ENCODE peak calls at places on chromosomes 7 and 10, in eight cellular contexts. One of them, this sample, is unnamed.

GRCh38 chr10:96556003-96556402 is 30.8 kb downstream of the TM9SF3 start:
- DNase-seq in stromal cell of bone marrow: peak; percentile 2
- DNase-seq in stimulated activated CD4-positive, alpha-beta T cell treated with anti-CD3 and anti-CD28 coated beads, TNF-alpha, amount 100 ng/mL, for 4 hours: no peak
- DNase-seq in AML-193: peak; percentile 2
- DNase-seq in astrocyte of the cerebellum: no peak
- DNase-seq in NCI-H1417: peak; percentile 14
- DNase-seq in astrocyte of the spinal cord: peak; percentile 9
- DNase-seq in activated T-cell treated with anti-CD3 and anti-CD28 coated beads, Interleukin-2, amount 50 U/mL, for 1 hour: no peak
- DNase-seq in this sample: no peak

GRCh38 chr10:119299531-119299930 is 92.2 kb downstream of the GRK5 start:
- DNase-seq in astrocyte of the cerebellum: no peak
- DNase-seq in activated T-cell treated with anti-CD3 and anti-CD28 coated beads, Interleukin-2, amount 50 U/mL, for 1 hour: no peak
- DNase-seq in stromal cell of bone marrow: no peak
- DNase-seq in stimulated activated CD4-positive, alpha-beta T cell treated with anti-CD3 and anti-CD28 coated beads, TNF-alpha, amount 100 ng/mL, for 4 hours: no peak
- DNase-seq in NCI-H1417: no peak
- DNase-seq in astrocyte of the spinal cord: no peak
- DNase-seq in AML-193: no peak
- DNase-seq in this sample: no peak

GRCh38 chr7:147438216-147438615 is 1152.3 kb upstream of the C7orf33 start:
- DNase-seq in stromal cell of bone marrow: peak; percentile 14
- DNase-seq in AML-193: no peak
- DNase-seq in stimulated activated CD4-positive, alpha-beta T cell treated with anti-CD3 and anti-CD28 coated beads, TNF-alpha, amount 100 ng/mL, for 4 hours: no peak
- DNase-seq in astrocyte of the spinal cord: no peak
- DNase-seq in NCI-H1417: no peak
- DNase-seq in astrocyte of the cerebellum: no peak
- DNase-seq in activated T-cell treated with anti-CD3 and anti-CD28 coated beads, Interleukin-2, amount 50 U/mL, for 1 hour: no peak
- DNase-seq in this sample: no peak

GRCh38 chr10:59950105-59950504 is 43.7 kb upstream of the CCDC6 start:
- DNase-seq in AML-193: no peak
- DNase-seq in stimulated activated CD4-positive, alpha-beta T cell treated with anti-CD3 and anti-CD28 coated beads, TNF-alpha, amount 100 ng/mL, for 4 hours: no peak
- DNase-seq in activated T-cell treated with anti-CD3 and anti-CD28 coated beads, Interleukin-2, amount 50 U/mL, for 1 hour: no peak
- DNase-seq in astrocyte of the cerebellum: no peak
- DNase-seq in NCI-H1417: no peak
- DNase-seq in stromal cell of bone marrow: no peak
- DNase-seq in astrocyte of the spinal cord: no peak
- DNase-seq in this sample: no peak

GRCh38 chr7:158377800-158378623 is 209.6 kb downstream of the PTPRN2 start:
- DNase-seq in activated T-cell treated with anti-CD3 and anti-CD28 coated beads, Interleukin-2, amount 50 U/mL, for 1 hour: no peak
- DNase-seq in astrocyte of the cerebellum: no peak
- DNase-seq in astrocyte of the spinal cord: no peak
- DNase-seq in stimulated activated CD4-positive, alpha-beta T cell treated with anti-CD3 and anti-CD28 coated beads, TNF-alpha, amount 100 ng/mL, for 4 hours: no peak
- DNase-seq in AML-193: no peak
- DNase-seq in stromal cell of bone marrow: no peak
- DNase-seq in NCI-H1417: peak; percentile 84
- DNase-seq in this sample: no peak

GRCh38 chr7:66826649-66827048 is 86.1 kb downstream of the RABGEF1 start:
- DNase-seq in stimulated activated CD4-positive, alpha-beta T cell treated with anti-CD3 and anti-CD28 coated beads, TNF-alpha, amount 100 ng/mL, for 4 hours: no peak
- DNase-seq in NCI-H1417: no peak
- DNase-seq in activated T-cell treated with anti-CD3 and anti-CD28 coated beads, Interleukin-2, amount 50 U/mL, for 1 hour: no peak
- DNase-seq in astrocyte of the cerebellum: no peak
- DNase-seq in AML-193: no peak
- DNase-seq in stromal cell of bone marrow: no peak
- DNase-seq in astrocyte of the spinal cord: no peak
- DNase-seq in this sample: no peak

GRCh38 chr10:47188156-47188555 is 111.8 kb upstream of the GDF10 start:
- DNase-seq in activated T-cell treated with anti-CD3 and anti-CD28 coated beads, Interleukin-2, amount 50 U/mL, for 1 hour: no peak
- DNase-seq in AML-193: no peak
- DNase-seq in astrocyte of the spinal cord: no peak
- DNase-seq in NCI-H1417: no peak
- DNase-seq in astrocyte of the cerebellum: no peak
- DNase-seq in stromal cell of bone marrow: no peak
- DNase-seq in stimulated activated CD4-positive, alpha-beta T cell treated with anti-CD3 and anti-CD28 coated beads, TNF-alpha, amount 100 ng/mL, for 4 hours: no peak
- DNase-seq in this sample: no peak

GRCh38 chr7:38262545-38262944 is 10.9 kb downstream of the TARP start:
- DNase-seq in astrocyte of the spinal cord: no peak
- DNase-seq in astrocyte of the cerebellum: no peak
- DNase-seq in activated T-cell treated with anti-CD3 and anti-CD28 coated beads, Interleukin-2, amount 50 U/mL, for 1 hour: no peak
- DNase-seq in NCI-H1417: no peak
- DNase-seq in stromal cell of bone marrow: no peak
- DNase-seq in stimulated activated CD4-positive, alpha-beta T cell treated with anti-CD3 and anti-CD28 coated beads, TNF-alpha, amount 100 ng/mL, for 4 hours: no peak
- DNase-seq in AML-193: no peak
- DNase-seq in this sample: no peak

GRCh38 chr10:48511855-48512191 is 93.0 kb downstream of the ARHGAP22 start:
- DNase-seq in AML-193: peak; percentile 87
- DNase-seq in astrocyte of the spinal cord: no peak
- DNase-seq in NCI-H1417: no peak
- DNase-seq in stromal cell of bone marrow: no peak
- DNase-seq in activated T-cell treated with anti-CD3 and anti-CD28 coated beads, Interleukin-2, amount 50 U/mL, for 1 hour: no peak
- DNase-seq in astrocyte of the cerebellum: no peak
- DNase-seq in stimulated activated CD4-positive, alpha-beta T cell treated with anti-CD3 and anti-CD28 coated beads, TNF-alpha, amount 100 ng/mL, for 4 hours: no peak
- DNase-seq in this sample: no peak

GRCh38 chr7:500521-501420 is 18.9 kb downstream of the PDGFA start:
- DNase-seq in astrocyte of the cerebellum: no peak
- DNase-seq in stimulated activated CD4-positive, alpha-beta T cell treated with anti-CD3 and anti-CD28 coated beads, TNF-alpha, amount 100 ng/mL, for 4 hours: no peak
- DNase-seq in astrocyte of the spinal cord: no peak
- DNase-seq in activated T-cell treated with anti-CD3 and anti-CD28 coated beads, Interleukin-2, amount 50 U/mL, for 1 hour: no peak
- DNase-seq in stromal cell of bone marrow: no peak
- DNase-seq in NCI-H1417: no peak
- DNase-seq in AML-193: no peak
- DNase-seq in this sample: no peak

GRCh38 chr10:96441126-96441905 is 72.4 kb downstream of the TLL2 start:
- DNase-seq in NCI-H1417: no peak
- DNase-seq in astrocyte of the spinal cord: no peak
- DNase-seq in activated T-cell treated with anti-CD3 and anti-CD28 coated beads, Interleukin-2, amount 50 U/mL, for 1 hour: no peak
- DNase-seq in AML-193: peak; percentile 7
- DNase-seq in astrocyte of the cerebellum: no peak
- DNase-seq in stromal cell of bone marrow: no peak
- DNase-seq in stimulated activated CD4-positive, alpha-beta T cell treated with anti-CD3 and anti-CD28 coated beads, TNF-alpha, amount 100 ng/mL, for 4 hours: no peak
- DNase-seq in this sample: no peak

GRCh38 chr7:102993532-102994029 is 80.8 kb downstream of the LRRC17 start:
- DNase-seq in stimulated activated CD4-positive, alpha-beta T cell treated with anti-CD3 and anti-CD28 coated beads, TNF-alpha, amount 100 ng/mL, for 4 hours: no peak
- DNase-seq in activated T-cell treated with anti-CD3 and anti-CD28 coated beads, Interleukin-2, amount 50 U/mL, for 1 hour: no peak
- DNase-seq in AML-193: peak; percentile 21
- DNase-seq in stromal cell of bone marrow: peak; percentile 85
- DNase-seq in astrocyte of the spinal cord: peak; percentile 85
- DNase-seq in NCI-H1417: no peak
- DNase-seq in astrocyte of the cerebellum: peak; percentile 63
- DNase-seq in this sample: peak; percentile 39

GRCh38 chr7:70463332-70463938 is 668.5 kb upstream of the GALNT17 start:
- DNase-seq in stromal cell of bone marrow: no peak
- DNase-seq in stimulated activated CD4-positive, alpha-beta T cell treated with anti-CD3 and anti-CD28 coated beads, TNF-alpha, amount 100 ng/mL, for 4 hours: no peak
- DNase-seq in astrocyte of the cerebellum: no peak
- DNase-seq in NCI-H1417: peak; percentile 54
- DNase-seq in AML-193: no peak
- DNase-seq in activated T-cell treated with anti-CD3 and anti-CD28 coated beads, Interleukin-2, amount 50 U/mL, for 1 hour: no peak
- DNase-seq in astrocyte of the spinal cord: no peak
- DNase-seq in this sample: no peak

GRCh38 chr7:112143151-112143550 is 63.0 kb downstream of the DOCK4 start:
- DNase-seq in astrocyte of the spinal cord: no peak
- DNase-seq in stimulated activated CD4-positive, alpha-beta T cell treated with anti-CD3 and anti-CD28 coated beads, TNF-alpha, amount 100 ng/mL, for 4 hours: no peak
- DNase-seq in astrocyte of the cerebellum: peak; percentile 24
- DNase-seq in NCI-H1417: no peak
- DNase-seq in activated T-cell treated with anti-CD3 and anti-CD28 coated beads, Interleukin-2, amount 50 U/mL, for 1 hour: no peak
- DNase-seq in stromal cell of bone marrow: peak; percentile 22
- DNase-seq in AML-193: no peak
- DNase-seq in this sample: no peak

GRCh38 chr10:529831-530230 is 159.6 kb downstream of the DIP2C start:
- DNase-seq in astrocyte of the cerebellum: no peak
- DNase-seq in activated T-cell treated with anti-CD3 and anti-CD28 coated beads, Interleukin-2, amount 50 U/mL, for 1 hour: no peak
- DNase-seq in NCI-H1417: no peak
- DNase-seq in stimulated activated CD4-positive, alpha-beta T cell treated with anti-CD3 and anti-CD28 coated beads, TNF-alpha, amount 100 ng/mL, for 4 hours: no peak
- DNase-seq in AML-193: no peak
- DNase-seq in astrocyte of the spinal cord: no peak
- DNase-seq in stromal cell of bone marrow: no peak
- DNase-seq in this sample: no peak

GRCh38 chr10:6065406-6065805 is 3.2 kb upstream of the IL2RA start:
- DNase-seq in AML-193: no peak
- DNase-seq in activated T-cell treated with anti-CD3 and anti-CD28 coated beads, Interleukin-2, amount 50 U/mL, for 1 hour: no peak
- DNase-seq in astrocyte of the spinal cord: no peak
- DNase-seq in NCI-H1417: no peak
- DNase-seq in stromal cell of bone marrow: no peak
- DNase-seq in stimulated activated CD4-positive, alpha-beta T cell treated with anti-CD3 and anti-CD28 coated beads, TNF-alpha, amount 100 ng/mL, for 4 hours: no peak
- DNase-seq in astrocyte of the cerebellum: no peak
- DNase-seq in this sample: no peak

GRCh38 chr10:132641401-132641800 is 103.8 kb downstream of the INPP5A start:
- DNase-seq in activated T-cell treated with anti-CD3 and anti-CD28 coated beads, Interleukin-2, amount 50 U/mL, for 1 hour: no peak
- DNase-seq in stimulated activated CD4-positive, alpha-beta T cell treated with anti-CD3 and anti-CD28 coated beads, TNF-alpha, amount 100 ng/mL, for 4 hours: no peak
- DNase-seq in stromal cell of bone marrow: no peak
- DNase-seq in astrocyte of the spinal cord: no peak
- DNase-seq in astrocyte of the cerebellum: no peak
- DNase-seq in NCI-H1417: no peak
- DNase-seq in AML-193: no peak
- DNase-seq in this sample: no peak

GRCh38 chr7:42645906-42646305 is 266.0 kb downstream of the C7orf25 start:
- DNase-seq in astrocyte of the spinal cord: no peak
- DNase-seq in NCI-H1417: no peak
- DNase-seq in astrocyte of the cerebellum: no peak
- DNase-seq in stimulated activated CD4-positive, alpha-beta T cell treated with anti-CD3 and anti-CD28 coated beads, TNF-alpha, amount 100 ng/mL, for 4 hours: no peak
- DNase-seq in activated T-cell treated with anti-CD3 and anti-CD28 coated beads, Interleukin-2, amount 50 U/mL, for 1 hour: no peak
- DNase-seq in stromal cell of bone marrow: no peak
- DNase-seq in AML-193: no peak
- DNase-seq in this sample: no peak

GRCh38 chr10:5560844-5561703 is 36.3 kb downstream of the CALML3 start:
- DNase-seq in AML-193: no peak
- DNase-seq in NCI-H1417: no peak
- DNase-seq in stromal cell of bone marrow: no peak
- DNase-seq in stimulated activated CD4-positive, alpha-beta T cell treated with anti-CD3 and anti-CD28 coated beads, TNF-alpha, amount 100 ng/mL, for 4 hours: no peak
- DNase-seq in activated T-cell treated with anti-CD3 and anti-CD28 coated beads, Interleukin-2, amount 50 U/mL, for 1 hour: no peak
- DNase-seq in astrocyte of the spinal cord: no peak
- DNase-seq in astrocyte of the cerebellum: no peak
- DNase-seq in this sample: no peak

GRCh38 chr7:104803931-104804330 is 210.1 kb upstream of the KMT2E start:
- DNase-seq in astrocyte of the spinal cord: no peak
- DNase-seq in AML-193: no peak
- DNase-seq in activated T-cell treated with anti-CD3 and anti-CD28 coated beads, Interleukin-2, amount 50 U/mL, for 1 hour: no peak
- DNase-seq in astrocyte of the cerebellum: no peak
- DNase-seq in NCI-H1417: no peak
- DNase-seq in stromal cell of bone marrow: no peak
- DNase-seq in stimulated activated CD4-positive, alpha-beta T cell treated with anti-CD3 and anti-CD28 coated beads, TNF-alpha, amount 100 ng/mL, for 4 hours: no peak
- DNase-seq in this sample: no peak

GRCh38 chr7:118259115-118259514 is 34.6 kb downstream of the ANKRD7 start:
- DNase-seq in AML-193: no peak
- DNase-seq in stimulated activated CD4-positive, alpha-beta T cell treated with anti-CD3 and anti-CD28 coated beads, TNF-alpha, amount 100 ng/mL, for 4 hours: no peak
- DNase-seq in astrocyte of the cerebellum: no peak
- DNase-seq in activated T-cell treated with anti-CD3 and anti-CD28 coated beads, Interleukin-2, amount 50 U/mL, for 1 hour: no peak
- DNase-seq in stromal cell of bone marrow: no peak
- DNase-seq in astrocyte of the spinal cord: peak; percentile 11
- DNase-seq in NCI-H1417: no peak
- DNase-seq in this sample: no peak

GRCh38 chr7:121275204-121275603 is 53.6 kb upstream of the WNT16 start:
- DNase-seq in astrocyte of the spinal cord: no peak
- DNase-seq in stimulated activated CD4-positive, alpha-beta T cell treated with anti-CD3 and anti-CD28 coated beads, TNF-alpha, amount 100 ng/mL, for 4 hours: no peak
- DNase-seq in NCI-H1417: peak; percentile 60
- DNase-seq in stromal cell of bone marrow: no peak
- DNase-seq in AML-193: no peak
- DNase-seq in activated T-cell treated with anti-CD3 and anti-CD28 coated beads, Interleukin-2, amount 50 U/mL, for 1 hour: no peak
- DNase-seq in astrocyte of the cerebellum: no peak
- DNase-seq in this sample: no peak

GRCh38 chr7:139798892-139799291 is 21.1 kb upstream of the HIPK2 start:
- DNase-seq in stromal cell of bone marrow: no peak
- DNase-seq in activated T-cell treated with anti-CD3 and anti-CD28 coated beads, Interleukin-2, amount 50 U/mL, for 1 hour: no peak
- DNase-seq in AML-193: no peak
- DNase-seq in astrocyte of the cerebellum: no peak
- DNase-seq in stimulated activated CD4-positive, alpha-beta T cell treated with anti-CD3 and anti-CD28 coated beads, TNF-alpha, amount 100 ng/mL, for 4 hours: no peak
- DNase-seq in astrocyte of the spinal cord: no peak
- DNase-seq in NCI-H1417: peak; percentile 23
- DNase-seq in this sample: no peak

GRCh38 chr10:6313107-6313895 is 110.6 kb downstream of the PFKFB3 start:
- DNase-seq in NCI-H1417: no peak
- DNase-seq in activated T-cell treated with anti-CD3 and anti-CD28 coated beads, Interleukin-2, amount 50 U/mL, for 1 hour: no peak
- DNase-seq in astrocyte of the cerebellum: no peak
- DNase-seq in astrocyte of the spinal cord: no peak
- DNase-seq in stromal cell of bone marrow: no peak
- DNase-seq in AML-193: no peak
- DNase-seq in stimulated activated CD4-positive, alpha-beta T cell treated with anti-CD3 and anti-CD28 coated beads, TNF-alpha, amount 100 ng/mL, for 4 hours: no peak
- DNase-seq in this sample: no peak

GRCh38 chr7:54542920-54543539 is 855 bp downstream of the VSTM2A start:
- DNase-seq in NCI-H1417: no peak
- DNase-seq in stimulated activated CD4-positive, alpha-beta T cell treated with anti-CD3 and anti-CD28 coated beads, TNF-alpha, amount 100 ng/mL, for 4 hours: no peak
- DNase-seq in stromal cell of bone marrow: no peak
- DNase-seq in activated T-cell treated with anti-CD3 and anti-CD28 coated beads, Interleukin-2, amount 50 U/mL, for 1 hour: no peak
- DNase-seq in astrocyte of the cerebellum: peak; percentile 53
- DNase-seq in astrocyte of the spinal cord: peak; percentile 50
- DNase-seq in AML-193: no peak
- DNase-seq in this sample: no peak

GRCh38 chr10:102175415-102175814 is 23.2 kb downstream of the NOLC1 start:
- DNase-seq in activated T-cell treated with anti-CD3 and anti-CD28 coated beads, Interleukin-2, amount 50 U/mL, for 1 hour: no peak
- DNase-seq in stimulated activated CD4-positive, alpha-beta T cell treated with anti-CD3 and anti-CD28 coated beads, TNF-alpha, amount 100 ng/mL, for 4 hours: no peak
- DNase-seq in AML-193: no peak
- DNase-seq in astrocyte of the cerebellum: no peak
- DNase-seq in NCI-H1417: no peak
- DNase-seq in astrocyte of the spinal cord: peak; percentile 38
- DNase-seq in stromal cell of bone marrow: peak; percentile 81
- DNase-seq in this sample: peak; percentile 45

GRCh38 chr10:75076387-75076786 is 35.1 kb upstream of the SAMD8 start:
- DNase-seq in activated T-cell treated with anti-CD3 and anti-CD28 coated beads, Interleukin-2, amount 50 U/mL, for 1 hour: no peak
- DNase-seq in stromal cell of bone marrow: no peak
- DNase-seq in astrocyte of the spinal cord: no peak
- DNase-seq in NCI-H1417: no peak
- DNase-seq in AML-193: no peak
- DNase-seq in stimulated activated CD4-positive, alpha-beta T cell treated with anti-CD3 and anti-CD28 coated beads, TNF-alpha, amount 100 ng/mL, for 4 hours: no peak
- DNase-seq in astrocyte of the cerebellum: no peak
- DNase-seq in this sample: no peak

GRCh38 chr7:38908759-38909335 is at the start of gene VPS41:
- DNase-seq in astrocyte of the spinal cord: peak; percentile 72
- DNase-seq in AML-193: peak; percentile 64
- DNase-seq in activated T-cell treated with anti-CD3 and anti-CD28 coated beads, Interleukin-2, amount 50 U/mL, for 1 hour: peak; percentile 73
- DNase-seq in NCI-H1417: peak; percentile 93
- DNase-seq in stromal cell of bone marrow: peak; percentile 69
- DNase-seq in astrocyte of the cerebellum: peak; percentile 59
- DNase-seq in stimulated activated CD4-positive, alpha-beta T cell treated with anti-CD3 and anti-CD28 coated beads, TNF-alpha, amount 100 ng/mL, for 4 hours: peak; percentile 65
- DNase-seq in this sample: peak; percentile 21

GRCh38 chr10:44587488-44588140 is 202.7 kb upstream of the CXCL12 start:
- DNase-seq in stimulated activated CD4-positive, alpha-beta T cell treated with anti-CD3 and anti-CD28 coated beads, TNF-alpha, amount 100 ng/mL, for 4 hours: no peak
- DNase-seq in activated T-cell treated with anti-CD3 and anti-CD28 coated beads, Interleukin-2, amount 50 U/mL, for 1 hour: no peak
- DNase-seq in NCI-H1417: no peak
- DNase-seq in stromal cell of bone marrow: no peak
- DNase-seq in AML-193: no peak
- DNase-seq in astrocyte of the cerebellum: no peak
- DNase-seq in astrocyte of the spinal cord: no peak
- DNase-seq in this sample: no peak